ENCODE peak calls at places on chromosomes 2 and 18, in eight cellular contexts. One of them, this sample, is unnamed.
A peak's percentile ranks its signal among the peaks of the same experiment; 100 is the strongest.

GRCh38 chr2:234964631-234965461 is 13.0 kb downstream of the SH3BP4 start:
- DNase-seq in HCT116: peak; percentile 48
- DNase-seq in SJSA1: no peak
- DNase-seq in CD8-positive, alpha-beta memory T cell: no peak
- DNase-seq in neural progenitor cell: no peak
- DNase-seq in aorta: peak; percentile 54
- DNase-seq in HepG2: no peak
- DNase-seq in mucosa of descending colon: no peak
- DNase-seq in this sample: no peak

GRCh38 chr2:79434362-79434761 is 78.5 kb upstream of the CTNNA2 start:
- DNase-seq in HCT116: no peak
- DNase-seq in SJSA1: no peak
- DNase-seq in CD8-positive, alpha-beta memory T cell: no peak
- DNase-seq in neural progenitor cell: no peak
- DNase-seq in aorta: no peak
- DNase-seq in HepG2: no peak
- DNase-seq in mucosa of descending colon: no peak
- DNase-seq in this sample: no peak

GRCh38 chr2:235937092-235937491 is 231.1 kb downstream of the GBX2 start:
- DNase-seq in HCT116: no peak
- DNase-seq in SJSA1: no peak
- DNase-seq in CD8-positive, alpha-beta memory T cell: no peak
- DNase-seq in neural progenitor cell: peak; percentile 36
- DNase-seq in aorta: no peak
- DNase-seq in HepG2: no peak
- DNase-seq in mucosa of descending colon: no peak
- DNase-seq in this sample: no peak

GRCh38 chr2:234615643-234616356 is 118.9 kb upstream of the ARL4C start:
- DNase-seq in HCT116: no peak
- DNase-seq in SJSA1: no peak
- DNase-seq in CD8-positive, alpha-beta memory T cell: no peak
- DNase-seq in neural progenitor cell: no peak
- DNase-seq in aorta: no peak
- DNase-seq in HepG2: peak; percentile 33
- DNase-seq in mucosa of descending colon: no peak
- DNase-seq in this sample: no peak

GRCh38 chr2:222736301-222736700 is 64.8 kb downstream of the MOGAT1 start:
- DNase-seq in HCT116: no peak
- DNase-seq in SJSA1: no peak
- DNase-seq in CD8-positive, alpha-beta memory T cell: no peak
- DNase-seq in neural progenitor cell: no peak
- DNase-seq in aorta: no peak
- DNase-seq in HepG2: no peak
- DNase-seq in mucosa of descending colon: no peak
- DNase-seq in this sample: no peak

GRCh38 chr2:159201321-159202063 is 85.0 kb downstream of the WDSUB1 start:
- DNase-seq in HCT116: no peak
- DNase-seq in SJSA1: peak; percentile 56
- DNase-seq in CD8-positive, alpha-beta memory T cell: no peak
- DNase-seq in neural progenitor cell: no peak
- DNase-seq in aorta: no peak
- DNase-seq in HepG2: no peak
- DNase-seq in mucosa of descending colon: no peak
- DNase-seq in this sample: no peak

GRCh38 chr2:241855245-241855887 is 3.3 kb downstream of the PDCD1 start:
- DNase-seq in HCT116: no peak
- DNase-seq in SJSA1: no peak
- DNase-seq in CD8-positive, alpha-beta memory T cell: no peak
- DNase-seq in neural progenitor cell: no peak
- DNase-seq in aorta: peak; percentile 69
- DNase-seq in HepG2: no peak
- DNase-seq in mucosa of descending colon: no peak
- DNase-seq in this sample: no peak

GRCh38 chr2:30480703-30481322 is 33.8 kb downstream of the LCLAT1 start:
- DNase-seq in HCT116: no peak
- DNase-seq in SJSA1: no peak
- DNase-seq in CD8-positive, alpha-beta memory T cell: no peak
- DNase-seq in neural progenitor cell: no peak
- DNase-seq in aorta: no peak
- DNase-seq in HepG2: no peak
- DNase-seq in mucosa of descending colon: peak; percentile 20
- DNase-seq in this sample: no peak

GRCh38 chr2:172865422-172865821 is 129.8 kb downstream of the RAPGEF4 start:
- DNase-seq in HCT116: no peak
- DNase-seq in SJSA1: no peak
- DNase-seq in CD8-positive, alpha-beta memory T cell: no peak
- DNase-seq in neural progenitor cell: no peak
- DNase-seq in aorta: no peak
- DNase-seq in HepG2: no peak
- DNase-seq in mucosa of descending colon: peak; percentile 12
- DNase-seq in this sample: no peak

GRCh38 chr2:120075545-120075944 is 62.7 kb downstream of the EPB41L5 start:
- DNase-seq in HCT116: no peak
- DNase-seq in SJSA1: no peak
- DNase-seq in CD8-positive, alpha-beta memory T cell: no peak
- DNase-seq in neural progenitor cell: no peak
- DNase-seq in aorta: no peak
- DNase-seq in HepG2: no peak
- DNase-seq in mucosa of descending colon: no peak
- DNase-seq in this sample: no peak

DNA sequence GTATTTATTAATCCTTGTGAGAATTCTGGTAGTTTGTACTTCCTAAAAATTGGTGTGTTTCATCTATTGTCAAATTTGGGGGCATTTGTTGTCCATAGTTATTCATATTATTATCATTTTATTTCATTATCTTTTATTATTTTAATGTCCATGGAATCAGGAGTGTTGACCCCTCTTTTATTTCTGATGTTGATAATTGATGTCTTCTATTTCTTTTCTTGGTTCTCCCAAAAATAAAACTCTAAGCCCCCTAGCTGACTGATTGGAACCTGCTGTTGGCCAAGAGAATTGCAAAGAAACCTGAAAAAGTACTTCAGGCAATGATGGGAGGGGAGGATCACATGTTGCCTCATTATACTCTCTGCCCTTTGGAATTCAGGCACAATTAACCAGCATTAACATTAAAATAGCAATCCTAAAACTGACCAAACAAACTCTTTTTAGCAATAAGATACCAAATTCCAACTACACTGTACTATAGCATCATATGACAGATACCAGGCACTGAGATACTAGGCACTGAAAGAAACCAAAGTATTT is 1097.3 kb upstream of the CNTNAP5 start:
- DNase-seq in HCT116: no peak
- DNase-seq in SJSA1: no peak
- DNase-seq in CD8-positive, alpha-beta memory T cell: no peak
- DNase-seq in neural progenitor cell: peak; percentile 12
- DNase-seq in aorta: no peak
- DNase-seq in HepG2: no peak
- DNase-seq in mucosa of descending colon: no peak
- DNase-seq in this sample: peak; percentile 18
- H3K9me3 ChIP-seq in HCT116: peaks cover 5% of the 10 kb centered on the region
- H3K9me3 ChIP-seq in SJSA1: peaks cover 6% of the 10 kb centered on the region
- H3K9me3 ChIP-seq in CD8-positive, alpha-beta memory T cell: no peaks in the 10 kb centered on the region
- H3K9me3 ChIP-seq in neural progenitor cell: no peaks in the 10 kb centered on the region
- H3K9me3 ChIP-seq in aorta: no peaks in the 10 kb centered on the region
- H3K9me3 ChIP-seq in HepG2: peaks cover 50% of the 10 kb centered on the region
- H3K9me3 ChIP-seq in mucosa of descending colon: peaks cover 23% of the 10 kb centered on the region
- H3K9me3 ChIP-seq in this sample: peaks cover 3% of the 10 kb centered on the region

DNA sequence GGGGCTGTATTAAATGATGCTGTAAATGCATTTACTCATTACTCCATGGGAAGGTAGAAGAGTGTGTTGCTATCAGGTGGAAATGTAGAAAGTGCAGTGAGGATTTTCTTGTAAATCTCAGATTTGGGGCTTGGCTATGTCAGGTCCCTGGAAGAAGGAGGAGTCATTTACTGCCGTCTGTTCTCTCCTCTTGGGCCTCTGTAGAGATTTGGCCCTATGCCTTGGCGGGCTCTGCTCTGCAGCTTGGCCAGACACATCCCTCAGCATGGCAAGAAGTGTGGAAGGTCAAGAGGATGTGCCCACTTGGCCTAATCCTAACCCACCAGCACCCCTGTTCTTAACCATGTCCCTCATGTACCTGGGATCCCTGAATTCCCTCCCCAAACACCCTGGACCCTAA is 6.7 kb downstream of the IL1R1 start:
- DNase-seq in HCT116: no peak
- DNase-seq in SJSA1: no peak
- DNase-seq in CD8-positive, alpha-beta memory T cell: no peak
- DNase-seq in neural progenitor cell: no peak
- DNase-seq in aorta: no peak
- DNase-seq in HepG2: no peak
- DNase-seq in mucosa of descending colon: no peak
- DNase-seq in this sample: no peak
- H3K9me3 ChIP-seq in HCT116: peaks cover 7% of the 10 kb centered on the region
- H3K9me3 ChIP-seq in SJSA1: peaks cover 16% of the 10 kb centered on the region
- H3K9me3 ChIP-seq in CD8-positive, alpha-beta memory T cell: peaks cover 4% of the 10 kb centered on the region
- H3K9me3 ChIP-seq in neural progenitor cell: no peaks in the 10 kb centered on the region
- H3K9me3 ChIP-seq in aorta: peaks cover 4% of the 10 kb centered on the region
- H3K9me3 ChIP-seq in HepG2: peaks cover 4% of the 10 kb centered on the region
- H3K9me3 ChIP-seq in mucosa of descending colon: peaks cover 9% of the 10 kb centered on the region
- H3K9me3 ChIP-seq in this sample: no peaks in the 10 kb centered on the region

GRCh38 chr18:5998166-5998881 is 103.0 kb upstream of the TMEM200C start:
- DNase-seq in HCT116: no peak
- DNase-seq in SJSA1: no peak
- DNase-seq in CD8-positive, alpha-beta memory T cell: no peak
- DNase-seq in neural progenitor cell: no peak
- DNase-seq in aorta: no peak
- DNase-seq in HepG2: peak; percentile 88
- DNase-seq in mucosa of descending colon: no peak
- DNase-seq in this sample: no peak

GRCh38 chr18:5998907-5999306 is 103.6 kb upstream of the TMEM200C start:
- DNase-seq in HCT116: no peak
- DNase-seq in SJSA1: no peak
- DNase-seq in CD8-positive, alpha-beta memory T cell: no peak
- DNase-seq in neural progenitor cell: no peak
- DNase-seq in aorta: no peak
- DNase-seq in HepG2: no peak
- DNase-seq in mucosa of descending colon: no peak
- DNase-seq in this sample: no peak

GRCh38 chr18:6004119-6004518 is 108.8 kb upstream of the TMEM200C start:
- DNase-seq in HCT116: no peak
- DNase-seq in SJSA1: no peak
- DNase-seq in CD8-positive, alpha-beta memory T cell: no peak
- DNase-seq in neural progenitor cell: no peak
- DNase-seq in aorta: no peak
- DNase-seq in HepG2: no peak
- DNase-seq in mucosa of descending colon: no peak
- DNase-seq in this sample: no peak

GRCh38 chr18:6004683-6005082 is 109.4 kb upstream of the TMEM200C start:
- DNase-seq in HCT116: no peak
- DNase-seq in SJSA1: no peak
- DNase-seq in CD8-positive, alpha-beta memory T cell: no peak
- DNase-seq in neural progenitor cell: no peak
- DNase-seq in aorta: no peak
- DNase-seq in HepG2: no peak
- DNase-seq in mucosa of descending colon: no peak
- DNase-seq in this sample: no peak

DNA sequence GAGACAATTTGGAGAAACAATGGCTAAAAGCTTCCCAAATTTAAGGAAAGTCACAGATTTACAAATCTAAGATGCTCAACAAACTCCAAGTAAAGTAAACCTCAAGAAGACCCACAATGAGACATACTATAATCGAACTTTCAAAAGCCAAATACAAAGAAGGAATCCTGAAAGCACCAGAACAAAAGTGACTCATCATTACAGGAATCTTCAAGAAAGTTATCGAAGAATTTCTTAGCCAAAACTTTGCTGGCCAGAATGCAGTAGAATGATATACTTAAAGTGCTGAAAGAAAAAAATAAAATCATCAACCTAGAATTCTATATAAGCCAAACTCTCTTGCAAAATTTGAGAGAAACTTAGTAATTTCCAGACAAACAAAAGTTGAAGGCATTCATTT is 106.5 kb upstream of the TMEM200C start:
- DNase-seq in HCT116: no peak
- DNase-seq in SJSA1: no peak
- DNase-seq in CD8-positive, alpha-beta memory T cell: no peak
- DNase-seq in neural progenitor cell: no peak
- DNase-seq in aorta: no peak
- DNase-seq in HepG2: no peak
- DNase-seq in mucosa of descending colon: no peak
- DNase-seq in this sample: no peak
- H3K9me3 ChIP-seq in HCT116: peaks cover 10% of the 10 kb centered on the region
- H3K9me3 ChIP-seq in SJSA1: no peaks in the 10 kb centered on the region
- H3K9me3 ChIP-seq in CD8-positive, alpha-beta memory T cell: no peaks in the 10 kb centered on the region
- H3K9me3 ChIP-seq in neural progenitor cell: no peaks in the 10 kb centered on the region
- H3K9me3 ChIP-seq in aorta: no peaks in the 10 kb centered on the region
- H3K9me3 ChIP-seq in HepG2: peaks cover 8% of the 10 kb centered on the region
- H3K9me3 ChIP-seq in mucosa of descending colon: peaks cover 3% of the 10 kb centered on the region
- H3K9me3 ChIP-seq in this sample: no peaks in the 10 kb centered on the region

DNA sequence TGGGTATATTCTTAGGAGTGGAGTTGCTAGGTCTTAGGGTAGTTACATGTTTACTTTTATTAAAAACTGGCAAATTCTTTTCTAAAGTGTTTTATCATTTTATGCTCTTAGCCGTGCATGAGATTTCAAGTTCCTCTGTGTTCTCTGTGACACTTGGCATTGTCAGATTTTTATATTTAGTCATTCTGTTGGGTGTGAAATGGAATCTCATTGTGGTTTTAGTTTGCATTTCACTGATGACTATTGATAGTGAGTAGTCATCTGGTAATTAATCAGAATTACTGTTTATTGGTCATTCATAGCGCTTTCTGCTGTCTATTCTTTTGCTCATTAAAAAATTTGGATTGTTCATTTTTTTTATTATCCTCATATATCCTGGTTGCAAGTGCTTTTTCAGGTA is 34.1 kb downstream of the RAB3GAP1 start:
- DNase-seq in HCT116: no peak
- DNase-seq in SJSA1: no peak
- DNase-seq in CD8-positive, alpha-beta memory T cell: no peak
- DNase-seq in neural progenitor cell: no peak
- DNase-seq in aorta: no peak
- DNase-seq in HepG2: no peak
- DNase-seq in mucosa of descending colon: no peak
- DNase-seq in this sample: no peak
- H3K9me3 ChIP-seq in HCT116: no peaks in the 10 kb centered on the region
- H3K9me3 ChIP-seq in SJSA1: no peaks in the 10 kb centered on the region
- H3K9me3 ChIP-seq in CD8-positive, alpha-beta memory T cell: no peaks in the 10 kb centered on the region
- H3K9me3 ChIP-seq in neural progenitor cell: no peaks in the 10 kb centered on the region
- H3K9me3 ChIP-seq in aorta: no peaks in the 10 kb centered on the region
- H3K9me3 ChIP-seq in HepG2: no peaks in the 10 kb centered on the region
- H3K9me3 ChIP-seq in mucosa of descending colon: no peaks in the 10 kb centered on the region
- H3K9me3 ChIP-seq in this sample: no peaks in the 10 kb centered on the region

GRCh38 chr2:73023497-73023896 is 48.0 kb downstream of the SFXN5 start:
- DNase-seq in HCT116: no peak
- DNase-seq in SJSA1: no peak
- DNase-seq in CD8-positive, alpha-beta memory T cell: no peak
- DNase-seq in neural progenitor cell: no peak
- DNase-seq in aorta: no peak
- DNase-seq in HepG2: no peak
- DNase-seq in mucosa of descending colon: no peak
- DNase-seq in this sample: no peak
- H3K9me3 ChIP-seq in HCT116: no peaks in the 10 kb centered on the region
- H3K9me3 ChIP-seq in SJSA1: no peaks in the 10 kb centered on the region
- H3K9me3 ChIP-seq in CD8-positive, alpha-beta memory T cell: no peaks in the 10 kb centered on the region
- H3K9me3 ChIP-seq in neural progenitor cell: no peaks in the 10 kb centered on the region
- H3K9me3 ChIP-seq in aorta: no peaks in the 10 kb centered on the region
- H3K9me3 ChIP-seq in HepG2: no peaks in the 10 kb centered on the region
- H3K9me3 ChIP-seq in mucosa of descending colon: no peaks in the 10 kb centered on the region
- H3K9me3 ChIP-seq in this sample: no peaks in the 10 kb centered on the region

This sample was measured in iPS DF 6.9.